ENCODE peak calls at places on chromosome 17, in seven cellular contexts. D, W, C, N, Y, J and K are unnamed samples.

GRCh38 chr17:78746263-78746948 is 35.7 kb downstream of the CYTH1 start:
- DNase-seq in C (no peak), W (no peak), N (no peak), Y (no peak), D (no peak), J (no peak), K (no peak)

GRCh38 chr17:58337600-58338453 is 9.2 kb upstream of the TSPOAP1 start:
- DNase-seq in Y (peak; percentile 43), J (peak; percentile 82), C (peak; percentile 24), N (peak; percentile 92), D (peak; percentile 89), W (peak; percentile 80), K (peak; percentile 84)

GRCh38 chr17:22138861-22139469 is 446.6 kb downstream of the KCNJ18 start:
- DNase-seq in W (no peak), D (no peak), J (no peak), N (no peak), C (no peak), Y (no peak), K (no peak)

GRCh38 chr17:65131946-65132345 is 5.2 kb upstream of the RGS9 start:
- DNase-seq in N (no peak), D (peak; percentile 32), J (no peak), W (peak; percentile 93), Y (no peak), C (peak; percentile 87), K (peak; percentile 95)

GRCh38 chr17:74426551-74427047 is 5.3 kb upstream of the GPRC5C start:
- DNase-seq in N (no peak), D (no peak), Y (no peak), C (no peak), W (no peak), J (no peak), K (no peak)

GRCh38 chr17:51015145-51015558 is 105.5 kb downstream of the SPAG9 start:
- DNase-seq in J (no peak), N (no peak), D (peak; percentile 68), W (peak; percentile 81), C (no peak), Y (no peak), K (no peak)

GRCh38 chr17:6019959-6020358 is 50.2 kb upstream of the WSCD1 start:
- DNase-seq in Y (no peak), C (no peak), J (no peak), N (no peak), D (no peak), W (no peak), K (no peak)

GRCh38 chr17:16250635-16251034 is 33.6 kb downstream of the PIGL start:
- DNase-seq in D (peak; percentile 28), C (peak; percentile 55), W (peak; percentile 85), J (no peak), Y (peak; percentile 20), N (no peak), K (peak; percentile 23)

GRCh38 chr17:78650093-78650715 is 73.0 kb upstream of the DNAH17 start:
- DNase-seq in Y (no peak), C (no peak), D (no peak), J (no peak), W (no peak), N (no peak), K (no peak)

GRCh38 chr17:76528156-76528527 is 9.4 kb downstream of the CYGB start:
- DNase-seq in C (no peak), D (no peak), N (no peak), W (no peak), J (no peak), Y (no peak), K (no peak)

GRCh38 chr17:40978752-40979151 is 5.4 kb downstream of the KRT40 start:
- DNase-seq in J (no peak), D (no peak), N (no peak), Y (peak; percentile 58), C (no peak), W (no peak), K (no peak)

GRCh38 chr17:46944931-46945330 is 22.0 kb downstream of the GOSR2 start:
- DNase-seq in J (no peak), Y (no peak), C (no peak), N (no peak), D (no peak), W (no peak), K (no peak)

GRCh38 chr17:57652811-57653210 is 92.3 kb downstream of the CCDC182 start:
- DNase-seq in J (no peak), N (no peak), D (no peak), Y (no peak), W (no peak), C (no peak), K (no peak)

GRCh38 chr17:83170571-83171260 is 91.3 kb downstream of the METRNL start:
- DNase-seq in Y (no peak), J (peak; percentile 11), N (no peak), W (no peak), D (no peak), C (no peak), K (no peak)

GRCh38 chr17:31907342-31907975 is 6.0 kb upstream of the UTP6 start:
- DNase-seq in C (peak; percentile 24), W (peak; percentile 76), D (peak; percentile 70), J (no peak), N (peak; percentile 15), Y (peak; percentile 69), K (peak; percentile 32)

GRCh38 chr17:54903375-54903774 is 2.7 kb downstream of the TOM1L1 start:
- DNase-seq in Y (peak; percentile 93), D (no peak), W (peak; percentile 28), C (no peak), N (peak; percentile 81), J (no peak), K (no peak)

GRCh38 chr17:10649031-10649430 is 8.1 kb downstream of the MYH3 start:
- DNase-seq in N (no peak), C (peak; percentile 46), Y (no peak), D (peak; percentile 4), W (peak; percentile 30), J (no peak), K (peak; percentile 46)

GRCh38 chr17:59914274-59914854 is 21.4 kb downstream of the RPS6KB1 start:
- DNase-seq in D (peak; percentile 37), Y (no peak), C (no peak), J (no peak), N (no peak), W (peak; percentile 67), K (peak; percentile 54)
- TF ChIP-seq CTCF in D (peak; percentile 46), Y (peak; percentile 59), C (peak; percentile 50), J (peak; percentile 30), N (peak; percentile 68), W (peak; percentile 52), K (peak; percentile 90)

DNA sequence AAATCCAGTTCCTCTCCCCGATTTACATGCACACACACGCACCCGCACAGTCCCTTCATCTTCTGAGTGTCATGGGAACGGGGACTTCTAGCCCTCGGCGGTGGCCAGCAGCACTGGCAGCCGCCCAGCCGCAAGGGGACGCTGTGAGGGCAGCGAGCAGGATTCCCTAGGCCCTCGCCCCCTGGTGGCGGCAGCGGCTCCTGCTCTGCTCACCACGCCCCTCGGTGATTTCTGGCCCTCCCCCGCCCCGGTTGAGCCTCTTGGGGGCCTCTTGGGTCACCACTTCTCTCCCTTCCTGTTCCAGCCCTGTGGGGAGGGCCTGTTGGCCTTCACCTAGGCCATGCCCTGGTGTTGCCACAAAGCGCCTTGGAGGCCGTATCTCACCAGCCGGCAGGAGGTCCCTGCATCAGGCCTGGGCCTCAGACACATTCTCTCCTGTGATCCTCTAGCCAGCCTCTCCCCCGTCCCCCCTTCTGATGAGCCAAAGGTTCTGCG is 75.2 kb upstream of the KSR1 start:
- DNase-seq in N (peak; percentile 85), Y (peak; percentile 69), C (no peak), D (peak; percentile 41), J (peak; percentile 87), W (peak; percentile 46), K (no peak)
- TF ChIP-seq CTCF in N (peak; percentile 88), Y (peak; percentile 72), C (peak; percentile 69), D (peak; percentile 94), J (peak; percentile 100), W (peak; percentile 61), K (peak; percentile 78)

DNA sequence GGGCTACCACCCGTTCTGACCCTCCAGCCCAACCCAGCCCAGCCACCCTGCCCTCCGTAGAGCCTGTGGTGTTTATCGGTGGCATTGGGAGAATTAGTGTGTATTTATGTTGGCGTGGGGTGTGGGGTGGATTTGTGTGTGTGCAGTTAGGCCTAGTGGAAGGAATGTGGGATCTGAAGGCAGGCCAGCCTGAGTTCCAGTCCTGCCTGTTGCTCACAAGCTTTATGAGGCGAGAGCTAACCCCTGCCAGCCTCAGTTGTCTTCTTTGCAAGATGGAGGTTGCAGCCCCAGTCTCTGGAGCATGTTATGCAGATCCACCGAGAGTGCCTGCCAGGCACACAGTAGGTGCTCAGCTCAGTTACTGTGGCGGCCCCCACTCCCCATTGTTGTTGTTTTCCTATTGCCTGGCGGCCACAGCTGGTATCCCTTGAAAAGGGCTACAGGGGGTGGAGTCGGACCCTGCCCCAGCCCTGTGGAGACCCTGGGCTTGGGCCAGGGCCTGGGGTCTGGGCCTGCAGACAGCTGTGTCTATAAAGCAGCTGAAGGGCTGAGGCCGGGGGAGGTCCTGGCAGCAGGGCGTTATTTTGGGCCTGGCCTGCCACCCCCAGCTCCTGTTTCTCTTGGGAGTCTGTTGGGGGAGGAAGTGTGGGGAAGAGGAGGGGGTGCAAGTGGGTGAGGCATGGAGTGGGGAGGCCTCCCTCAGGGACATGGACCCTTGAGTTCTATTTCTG is 5.1 kb downstream of the ERBB2 start:
- DNase-seq in W (peak; percentile 60), D (peak; percentile 29), Y (peak; percentile 43), N (no peak), J (no peak), C (no peak), K (peak; percentile 6)
- TF ChIP-seq CTCF in W (peak; percentile 31), D (peak; percentile 33), Y (peak; percentile 43), N (peak; percentile 23), J (peak; percentile 16), C (peak; percentile 50), K (peak; percentile 71)

DNA sequence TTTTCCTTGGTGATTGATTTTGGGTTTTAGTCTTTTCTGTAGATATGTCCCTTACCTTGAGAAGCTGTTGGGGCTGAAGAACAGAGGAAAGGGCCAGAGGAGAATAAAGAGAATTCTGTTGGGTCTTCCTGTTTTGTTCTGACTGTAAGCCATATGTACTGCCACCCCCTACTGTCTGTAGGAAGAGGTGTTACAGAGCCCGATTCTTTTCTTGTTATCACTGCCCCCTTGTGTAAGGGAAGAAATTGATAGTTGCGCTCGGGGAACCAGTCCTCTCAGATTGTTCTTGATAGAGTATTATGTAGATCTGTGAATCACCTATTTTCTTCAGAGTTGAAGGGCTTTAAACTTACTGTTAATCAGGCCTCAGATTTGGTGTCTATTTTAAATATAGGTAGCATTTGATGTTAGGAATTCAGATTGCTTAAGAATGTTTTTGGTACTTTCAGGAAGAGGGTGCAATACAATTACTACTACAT is 2.4 kb downstream of the TANC2 start:
- DNase-seq in Y (peak; percentile 52), W (peak; percentile 93), D (peak; percentile 93), N (no peak), J (peak; percentile 68), C (peak; percentile 84), K (peak; percentile 91)
- TF ChIP-seq CTCF in Y (peak; percentile 94), W (peak; percentile 94), D (peak; percentile 83), N (peak; percentile 78), J (peak; percentile 88), C (peak; percentile 85), K (peak; percentile 89)

GRCh38 chr17:80872999-80873951 is 118.4 kb upstream of the CHMP6 start:
- DNase-seq in N (peak; percentile 66), D (no peak), C (no peak), J (no peak), Y (no peak), W (peak; percentile 75), K (peak; percentile 62)
- TF ChIP-seq CTCF in N (no peak), D (no peak), C (no peak), J (no peak), Y (no peak), W (no peak), K (no peak)

GRCh38 chr17:63700528-63701441 is 860 bp upstream of the LIMD2 start:
- DNase-seq in J (no peak), Y (peak; percentile 47), N (peak; percentile 80), C (no peak), W (peak; percentile 74), D (peak; percentile 52), K (no peak)
- TF ChIP-seq CTCF in J (no peak), Y (peak; percentile 3), N (peak; percentile 10), C (no peak), W (no peak), D (no peak), K (no peak)